ENCODE peak calls at places on chromosomes 12 and 14, in five cellular contexts. One of them, this sample, is unnamed.

GRCh38 chr12:69732088-69732487 is 6.6 kb upstream of the RAB3IP start:
- DNase-seq in pancreas: no peak
- DNase-seq in tibial artery: no peak
- DNase-seq in breast epithelium: no peak
- DNase-seq in GM13976: no peak
- DNase-seq in this sample: no peak

GRCh38 chr12:21429994-21430393 is 7.5 kb upstream of the PYROXD1 start:
- DNase-seq in pancreas: no peak
- DNase-seq in tibial artery: no peak
- DNase-seq in breast epithelium: no peak
- DNase-seq in GM13976: no peak
- DNase-seq in this sample: no peak

GRCh38 chr12:77133566-77133965 is 68.2 kb upstream of the E2F7 start:
- DNase-seq in pancreas: peak
- DNase-seq in tibial artery: no peak
- DNase-seq in breast epithelium: no peak
- DNase-seq in GM13976: no peak
- DNase-seq in this sample: peak

GRCh38 chr14:102256691-102257090 is 48.3 kb downstream of the MOK start:
- DNase-seq in pancreas: no peak
- DNase-seq in tibial artery: no peak
- DNase-seq in breast epithelium: no peak
- DNase-seq in GM13976: no peak
- DNase-seq in this sample: no peak

GRCh38 chr12:96361074-96361473 is 39.2 kb downstream of the CDK17 start:
- DNase-seq in pancreas: no peak
- DNase-seq in tibial artery: no peak
- DNase-seq in breast epithelium: no peak
- DNase-seq in GM13976: no peak
- DNase-seq in this sample: no peak

GRCh38 chr12:91111366-91112321 is at the start of gene LUM:
- DNase-seq in pancreas: no peak
- DNase-seq in tibial artery: no peak
- DNase-seq in breast epithelium: no peak
- DNase-seq in GM13976: no peak
- DNase-seq in this sample: no peak

GRCh38 chr12:92539966-92540791 is 162.6 kb upstream of the PLEKHG7 start:
- DNase-seq in pancreas: peak
- DNase-seq in tibial artery: no peak
- DNase-seq in breast epithelium: no peak
- DNase-seq in GM13976: no peak
- DNase-seq in this sample: no peak

GRCh38 chr12:113369391-113369790 is 11.0 kb downstream of the PLBD2 start:
- DNase-seq in pancreas: no peak
- DNase-seq in tibial artery: no peak
- DNase-seq in breast epithelium: no peak
- DNase-seq in GM13976: no peak
- DNase-seq in this sample: no peak

GRCh38 chr12:112091563-112091962 is 17.0 kb downstream of the NAA25 start:
- DNase-seq in pancreas: no peak
- DNase-seq in tibial artery: no peak
- DNase-seq in breast epithelium: no peak
- DNase-seq in GM13976: no peak
- DNase-seq in this sample: no peak

GRCh38 chr12:112087851-112088250 is 20.7 kb downstream of the NAA25 start:
- DNase-seq in pancreas: no peak
- DNase-seq in tibial artery: no peak
- DNase-seq in breast epithelium: no peak
- DNase-seq in GM13976: no peak
- DNase-seq in this sample: no peak

GRCh38 chr12:112087055-112087850 is 21.3 kb downstream of the NAA25 start:
- DNase-seq in pancreas: no peak
- DNase-seq in tibial artery: no peak
- DNase-seq in breast epithelium: no peak
- DNase-seq in GM13976: no peak
- DNase-seq in this sample: no peak
- TF ChIP-seq CTCF in pancreas: no peak
- TF ChIP-seq CTCF in tibial artery: no peak
- TF ChIP-seq CTCF in breast epithelium: no peak
- TF ChIP-seq CTCF in GM13976: no peak
- TF ChIP-seq CTCF in this sample: peak

GRCh38 chr14:99537399-99537798 is 56.2 kb downstream of the CCNK start:
- DNase-seq in pancreas: no peak
- DNase-seq in tibial artery: no peak
- DNase-seq in breast epithelium: no peak
- DNase-seq in GM13976: no peak
- DNase-seq in this sample: peak
- TF ChIP-seq CTCF in pancreas: no peak
- TF ChIP-seq CTCF in tibial artery: no peak
- TF ChIP-seq CTCF in breast epithelium: no peak
- TF ChIP-seq CTCF in GM13976: no peak
- TF ChIP-seq CTCF in this sample: no peak

GRCh38 chr12:40971911-40972310 is 216.2 kb upstream of the PDZRN4 start:
- DNase-seq in pancreas: no peak
- DNase-seq in tibial artery: no peak
- DNase-seq in breast epithelium: no peak
- DNase-seq in GM13976: no peak
- DNase-seq in this sample: no peak

GRCh38 chr12:40969796-40970195 is 218.3 kb upstream of the PDZRN4 start:
- DNase-seq in pancreas: no peak
- DNase-seq in tibial artery: no peak
- DNase-seq in breast epithelium: no peak
- DNase-seq in GM13976: no peak
- DNase-seq in this sample: no peak

DNA sequence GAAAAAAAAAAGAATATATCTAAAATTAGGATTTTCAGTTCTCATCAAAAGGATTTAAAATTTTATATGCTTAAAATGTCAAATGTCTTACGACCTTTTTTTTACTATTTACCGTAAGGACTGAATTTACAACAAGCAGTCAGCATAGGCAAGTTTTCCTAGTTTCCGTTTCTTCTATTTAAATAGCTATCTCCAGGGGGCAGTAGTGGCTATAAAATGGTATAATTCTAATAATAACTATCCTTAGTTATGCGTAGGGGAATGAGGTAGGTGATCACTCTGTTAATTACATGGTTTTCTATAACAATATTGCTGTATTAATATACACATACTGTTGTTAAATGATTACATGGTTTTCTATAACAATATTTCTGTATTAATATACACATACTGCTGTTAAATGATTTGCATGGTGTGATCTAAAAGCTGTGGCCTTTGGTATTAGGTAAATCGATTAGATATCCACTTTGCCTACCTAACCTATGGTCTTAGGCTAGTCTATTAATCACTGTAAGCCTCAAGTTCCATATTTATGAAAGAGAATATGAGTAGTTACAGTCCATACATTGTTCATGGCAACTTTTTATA is 217.7 kb upstream of the PDZRN4 start:
- DNase-seq in pancreas: no peak
- DNase-seq in tibial artery: no peak
- DNase-seq in breast epithelium: no peak
- DNase-seq in GM13976: no peak
- DNase-seq in this sample: no peak
- TF ChIP-seq CTCF in pancreas: no peak
- TF ChIP-seq CTCF in tibial artery: peak
- TF ChIP-seq CTCF in breast epithelium: no peak
- TF ChIP-seq CTCF in GM13976: no peak
- TF ChIP-seq CTCF in this sample: no peak

GRCh38 chr14:73494593-73494992 is 3.9 kb downstream of the RIOX1 start:
- DNase-seq in pancreas: no peak
- DNase-seq in tibial artery: no peak
- DNase-seq in breast epithelium: no peak
- DNase-seq in GM13976: no peak
- DNase-seq in this sample: no peak

GRCh38 chr14:73503648-73504047 is 12.9 kb downstream of the RIOX1 start:
- DNase-seq in pancreas: no peak
- DNase-seq in tibial artery: no peak
- DNase-seq in breast epithelium: no peak
- DNase-seq in GM13976: peak
- DNase-seq in this sample: no peak

GRCh38 chr14:73502017-73502619 is 11.4 kb downstream of the RIOX1 start:
- DNase-seq in pancreas: no peak
- DNase-seq in tibial artery: no peak
- DNase-seq in breast epithelium: no peak
- DNase-seq in GM13976: no peak
- DNase-seq in this sample: no peak

DNA sequence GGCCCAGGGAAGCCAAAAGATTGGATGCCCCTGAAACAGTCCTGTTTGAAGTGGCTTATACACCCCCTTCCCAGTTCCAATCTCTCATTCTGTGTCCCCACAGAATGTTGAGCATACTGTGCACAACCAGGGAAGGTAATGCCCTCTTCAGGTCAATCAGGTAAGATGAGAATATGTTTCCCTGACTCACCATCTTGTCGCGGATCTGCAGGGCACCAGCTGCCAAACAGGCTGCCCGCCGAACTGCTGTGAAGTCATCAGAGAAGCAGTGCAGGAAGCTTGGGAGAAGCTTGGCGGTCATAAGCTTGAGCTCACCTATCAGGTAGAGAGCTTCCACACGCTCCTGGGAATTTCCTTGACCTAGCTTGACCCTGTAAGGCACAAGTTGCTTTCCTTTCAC is 9.6 kb downstream of the RIOX1 start:
- DNase-seq in pancreas: no peak
- DNase-seq in tibial artery: no peak
- DNase-seq in breast epithelium: no peak
- DNase-seq in GM13976: no peak
- DNase-seq in this sample: no peak
- TF ChIP-seq CTCF in pancreas: no peak
- TF ChIP-seq CTCF in tibial artery: no peak
- TF ChIP-seq CTCF in breast epithelium: no peak
- TF ChIP-seq CTCF in GM13976: no peak
- TF ChIP-seq CTCF in this sample: no peak

GRCh38 chr12:4228122-4228580 is 45.4 kb upstream of the CCND2 start:
- DNase-seq in pancreas: no peak
- DNase-seq in tibial artery: no peak
- DNase-seq in breast epithelium: no peak
- DNase-seq in GM13976: no peak
- DNase-seq in this sample: no peak
- TF ChIP-seq CTCF in pancreas: no peak
- TF ChIP-seq CTCF in tibial artery: no peak
- TF ChIP-seq CTCF in breast epithelium: no peak
- TF ChIP-seq CTCF in GM13976: no peak
- TF ChIP-seq CTCF in this sample: no peak